ENCODE peak calls at places on chromosomes 16 and 17, in seven cellular contexts. R is body of pancreas, N is IMR-90, Q is iPS DF 6.9, I is heart right ventricle, P is skeletal muscle cell, T is mucosa of gallbladder. U is an unnamed sample.

GRCh38 chr17:76935331-76935730 is 67.1 kb downstream of the MGAT5B start:
- DNase-seq in R (no peak), N (peak; percentile 60), Q (no peak), I (no peak), P (no peak), T (no peak), U (no peak)

GRCh38 chr17:50893183-50893993 is 27.2 kb upstream of the TOB1 start:
- DNase-seq in R (peak; percentile 68), N (peak; percentile 52), Q (no peak), I (no peak), P (no peak), T (peak; percentile 47), U (no peak)

GRCh38 chr17:2023692-2024571 is 1.2 kb downstream of the RTN4RL1 start:
- DNase-seq in R (peak; percentile 73), N (peak; percentile 41), Q (peak; percentile 77), I (peak; percentile 61), P (no peak), T (no peak), U (peak; percentile 67)

GRCh38 chr16:51762081-51762995 is 611.3 kb upstream of the SALL1 start:
- DNase-seq in R (peak; percentile 87), N (peak; percentile 70), Q (peak; percentile 60), I (peak; percentile 55), P (peak; percentile 41), T (peak; percentile 72), U (no peak)

GRCh38 chr16:55257971-55258613 is 65.9 kb upstream of the IRX6 start:
- DNase-seq in R (peak; percentile 77), N (peak; percentile 26), Q (peak; percentile 48), I (peak; percentile 23), P (no peak), T (no peak), U (peak; percentile 28)

GRCh38 chr17:40399185-40399584 is 18.5 kb downstream of the TOP2A start:
- DNase-seq in R (no peak), N (peak; percentile 74), Q (no peak), I (no peak), P (peak; percentile 9), T (no peak), U (no peak)

GRCh38 chr17:78557598-78558039 is 19.6 kb downstream of the DNAH17 start:
- DNase-seq in R (no peak), N (peak; percentile 60), Q (no peak), I (no peak), P (peak; percentile 32), T (no peak), U (no peak)

GRCh38 chr17:29138184-29138955 is 41.8 kb downstream of the MYO18A start:
- DNase-seq in R (no peak), N (peak; percentile 68), Q (no peak), I (no peak), P (no peak), T (no peak), U (no peak)

GRCh38 chr17:76382803-76383644 is 1.4 kb upstream of the SPHK1 start:
- DNase-seq in R (peak; percentile 44), N (peak; percentile 78), Q (no peak), I (peak; percentile 38), P (peak; percentile 52), T (no peak), U (no peak)

GRCh38 chr17:2064511-2064910 is 9.6 kb downstream of the HIC1 start:
- DNase-seq in R (no peak), N (no peak), Q (no peak), I (peak; percentile 17), P (no peak), T (no peak), U (no peak)

GRCh38 chr17:33871720-33872535 is 383.2 kb upstream of the CCL2 start:
- DNase-seq in R (peak; percentile 6), N (no peak), Q (no peak), I (no peak), P (no peak), T (no peak), U (no peak)

GRCh38 chr17:68385490-68386215 is 71.6 kb downstream of the WIPI1 start:
- DNase-seq in R (no peak), N (no peak), Q (no peak), I (no peak), P (no peak), T (no peak), U (no peak)

GRCh38 chr17:50289268-50289667 is 15.0 kb downstream of the TMEM92 start:
- DNase-seq in R (no peak), N (peak; percentile 77), Q (no peak), I (no peak), P (no peak), T (no peak), U (no peak)

GRCh38 chr16:68782198-68783174 is 45.4 kb downstream of the CDH1 start:
- DNase-seq in R (no peak), N (no peak), Q (no peak), I (no peak), P (no peak), T (no peak), U (no peak)

U was measured in iPS DF 19.7.